ENCODE peak calls at places on chromosomes 2 and 18, in four cellular contexts. Z is M059J, I is ELF-1, F is A549. K is an unnamed sample.
A peak's percentile ranks its signal among the peaks of the same experiment; 100 is the strongest.

GRCh38 chr2:8437228-8437948 is 244.5 kb upstream of the ID2 start:
- DNase-seq in Z (peak; percentile 9), I (no peak), F (no peak), K (no peak)

GRCh38 chr2:218694405-218695145 is 16.1 kb upstream of the TTLL4 start:
- DNase-seq in Z (peak; percentile 22), I (peak; percentile 58), F (no peak), K (no peak)

GRCh38 chr2:201707753-201708152 is 9.3 kb upstream of the MPP4 start:
- DNase-seq in Z (peak; percentile 39), I (no peak), F (no peak), K (no peak)

GRCh38 chr2:72138921-72139381 is 8.7 kb downstream of the CYP26B1 start:
- DNase-seq in Z (peak; percentile 67), I (no peak), F (no peak), K (peak; percentile 21)

GRCh38 chr2:155308367-155309009 is 610.0 kb downstream of the KCNJ3 start:
- DNase-seq in Z (no peak), I (no peak), F (no peak), K (no peak)

GRCh38 chr18:33440011-33440383 is 524 bp downstream of the CCDC178 start:
- DNase-seq in Z (peak; percentile 1), I (no peak), F (peak; percentile 3), K (peak; percentile 72)

GRCh38 chr2:70043252-70043875 is 43.9 kb upstream of the PCBP1 start:
- DNase-seq in Z (no peak), I (no peak), F (no peak), K (no peak)

GRCh38 chr2:162992828-162993227 is 154.3 kb upstream of the KCNH7 start:
- DNase-seq in Z (no peak), I (no peak), F (no peak), K (no peak)

GRCh38 chr2:167833294-167833693 is 414.1 kb downstream of the STK39 start:
- DNase-seq in Z (no peak), I (no peak), F (no peak), K (no peak)

GRCh38 chr2:98915751-98916358 is 20.2 kb downstream of the CRACDL start:
- DNase-seq in Z (peak; percentile 12), I (no peak), F (no peak), K (no peak)

GRCh38 chr2:231047922-231048544 is 8.6 kb upstream of the PSMD1 start:
- DNase-seq in Z (no peak), I (no peak), F (no peak), K (no peak)

GRCh38 chr2:47798628-47799027 is 15.7 kb downstream of the MSH6 start:
- DNase-seq in Z (no peak), I (no peak), F (no peak), K (no peak)

K was measured in H9.